ENCODE peak calls at places on chromosomes 4 and X, in ten cellular contexts. One of them, this sample, is unnamed.

GRCh38 chr4:128386761-128387599 is 99.4 kb upstream of the PGRMC2 start:
- DNase-seq in body of pancreas: peak
- DNase-seq in NB4: peak
- DNase-seq in heart left ventricle: peak
- DNase-seq in GM12891: no peak
- DNase-seq in esophagus squamous epithelium: peak
- DNase-seq in A549: peak
- DNase-seq in HCT116: peak
- DNase-seq in GM12892: no peak
- DNase-seq in tibial nerve: peak
- DNase-seq in this sample: peak

GRCh38 chr4:46648088-46648744 is 258.3 kb upstream of the GABRA2 start:
- DNase-seq in body of pancreas: peak
- DNase-seq in NB4: peak
- DNase-seq in heart left ventricle: no peak
- DNase-seq in GM12891: peak
- DNase-seq in esophagus squamous epithelium: no peak
- DNase-seq in A549: peak
- DNase-seq in HCT116: no peak
- DNase-seq in GM12892: no peak
- DNase-seq in tibial nerve: no peak
- DNase-seq in this sample: no peak

GRCh38 chr4:4779486-4779885 is 80.0 kb upstream of the MSX1 start:
- DNase-seq in body of pancreas: no peak
- DNase-seq in NB4: no peak
- DNase-seq in heart left ventricle: no peak
- DNase-seq in GM12891: no peak
- DNase-seq in esophagus squamous epithelium: no peak
- DNase-seq in A549: no peak
- DNase-seq in HCT116: no peak
- DNase-seq in GM12892: no peak
- DNase-seq in tibial nerve: no peak
- DNase-seq in this sample: no peak

GRCh38 chrX:45783002-45783401 is 582.3 kb upstream of the DIPK2B start:
- DNase-seq in body of pancreas: no peak
- DNase-seq in NB4: peak
- DNase-seq in heart left ventricle: no peak
- DNase-seq in GM12891: no peak
- DNase-seq in esophagus squamous epithelium: no peak
- DNase-seq in A549: no peak
- DNase-seq in HCT116: no peak
- DNase-seq in GM12892: no peak
- DNase-seq in tibial nerve: no peak
- DNase-seq in this sample: no peak

GRCh38 chr4:99998062-99998880 is 48.2 kb upstream of the H2AZ1 start:
- DNase-seq in body of pancreas: peak
- DNase-seq in NB4: peak
- DNase-seq in heart left ventricle: no peak
- DNase-seq in GM12891: no peak
- DNase-seq in esophagus squamous epithelium: no peak
- DNase-seq in A549: peak
- DNase-seq in HCT116: peak
- DNase-seq in GM12892: no peak
- DNase-seq in tibial nerve: no peak
- DNase-seq in this sample: no peak

GRCh38 chrX:63738696-63739095 is 46.3 kb downstream of the ARHGEF9 start:
- DNase-seq in body of pancreas: no peak
- DNase-seq in NB4: no peak
- DNase-seq in heart left ventricle: no peak
- DNase-seq in GM12891: no peak
- DNase-seq in esophagus squamous epithelium: no peak
- DNase-seq in A549: no peak
- DNase-seq in HCT116: no peak
- DNase-seq in GM12892: no peak
- DNase-seq in tibial nerve: no peak
- DNase-seq in this sample: no peak

GRCh38 chr4:10172278-10173038 is 55.9 kb upstream of the WDR1 start:
- DNase-seq in body of pancreas: no peak
- DNase-seq in NB4: no peak
- DNase-seq in heart left ventricle: no peak
- DNase-seq in GM12891: no peak
- DNase-seq in esophagus squamous epithelium: no peak
- DNase-seq in A549: no peak
- DNase-seq in HCT116: no peak
- DNase-seq in GM12892: no peak
- DNase-seq in tibial nerve: no peak
- DNase-seq in this sample: no peak

GRCh38 chr4:107978716-107979451 is 10.8 kb upstream of the HADH start:
- DNase-seq in body of pancreas: no peak
- DNase-seq in NB4: no peak
- DNase-seq in heart left ventricle: no peak
- DNase-seq in GM12891: no peak
- DNase-seq in esophagus squamous epithelium: no peak
- DNase-seq in A549: no peak
- DNase-seq in HCT116: no peak
- DNase-seq in GM12892: no peak
- DNase-seq in tibial nerve: no peak
- DNase-seq in this sample: no peak

GRCh38 chrX:144732588-144732987 is 514.7 kb upstream of the SPANXN1 start:
- DNase-seq in body of pancreas: no peak
- DNase-seq in NB4: no peak
- DNase-seq in heart left ventricle: no peak
- DNase-seq in GM12891: no peak
- DNase-seq in esophagus squamous epithelium: no peak
- DNase-seq in A549: no peak
- DNase-seq in HCT116: no peak
- DNase-seq in GM12892: no peak
- DNase-seq in tibial nerve: no peak
- DNase-seq in this sample: no peak

GRCh38 chrX:119398974-119399771 is at the start of gene SLC25A43:
- DNase-seq in body of pancreas: peak
- DNase-seq in NB4: peak
- DNase-seq in heart left ventricle: peak
- DNase-seq in GM12891: peak
- DNase-seq in esophagus squamous epithelium: no peak
- DNase-seq in A549: peak
- DNase-seq in HCT116: no peak
- DNase-seq in GM12892: peak
- DNase-seq in tibial nerve: no peak
- DNase-seq in this sample: no peak

GRCh38 chr4:9703391-9703790 is 78.0 kb upstream of the DRD5 start:
- DNase-seq in body of pancreas: peak
- DNase-seq in NB4: peak
- DNase-seq in heart left ventricle: peak
- DNase-seq in GM12891: peak
- DNase-seq in esophagus squamous epithelium: no peak
- DNase-seq in A549: peak
- DNase-seq in HCT116: peak
- DNase-seq in GM12892: peak
- DNase-seq in tibial nerve: peak
- DNase-seq in this sample: peak

GRCh38 chrX:109841257-109841656 is 108.2 kb upstream of the ACSL4 start:
- DNase-seq in body of pancreas: no peak
- DNase-seq in NB4: no peak
- DNase-seq in heart left ventricle: no peak
- DNase-seq in GM12891: no peak
- DNase-seq in esophagus squamous epithelium: no peak
- DNase-seq in A549: no peak
- DNase-seq in HCT116: no peak
- DNase-seq in GM12892: no peak
- DNase-seq in tibial nerve: no peak
- DNase-seq in this sample: no peak

GRCh38 chrX:3094261-3094660 is 53.0 kb downstream of the ARSF start:
- DNase-seq in body of pancreas: no peak
- DNase-seq in NB4: no peak
- DNase-seq in heart left ventricle: no peak
- DNase-seq in GM12891: no peak
- DNase-seq in esophagus squamous epithelium: no peak
- DNase-seq in A549: peak
- DNase-seq in HCT116: peak
- DNase-seq in GM12892: no peak
- DNase-seq in tibial nerve: no peak
- DNase-seq in this sample: no peak

GRCh38 chr4:156764846-156765245 is 206.8 kb downstream of the PDGFC start:
- DNase-seq in body of pancreas: no peak
- DNase-seq in NB4: no peak
- DNase-seq in heart left ventricle: no peak
- DNase-seq in GM12891: no peak
- DNase-seq in esophagus squamous epithelium: no peak
- DNase-seq in A549: no peak
- DNase-seq in HCT116: no peak
- DNase-seq in GM12892: no peak
- DNase-seq in tibial nerve: no peak
- DNase-seq in this sample: no peak

GRCh38 chr4:88797725-88798124 is 100.1 kb upstream of the NAP1L5 start:
- DNase-seq in body of pancreas: no peak
- DNase-seq in NB4: no peak
- DNase-seq in heart left ventricle: no peak
- DNase-seq in GM12891: no peak
- DNase-seq in esophagus squamous epithelium: no peak
- DNase-seq in A549: no peak
- DNase-seq in HCT116: no peak
- DNase-seq in GM12892: no peak
- DNase-seq in tibial nerve: no peak
- DNase-seq in this sample: no peak

DNA sequence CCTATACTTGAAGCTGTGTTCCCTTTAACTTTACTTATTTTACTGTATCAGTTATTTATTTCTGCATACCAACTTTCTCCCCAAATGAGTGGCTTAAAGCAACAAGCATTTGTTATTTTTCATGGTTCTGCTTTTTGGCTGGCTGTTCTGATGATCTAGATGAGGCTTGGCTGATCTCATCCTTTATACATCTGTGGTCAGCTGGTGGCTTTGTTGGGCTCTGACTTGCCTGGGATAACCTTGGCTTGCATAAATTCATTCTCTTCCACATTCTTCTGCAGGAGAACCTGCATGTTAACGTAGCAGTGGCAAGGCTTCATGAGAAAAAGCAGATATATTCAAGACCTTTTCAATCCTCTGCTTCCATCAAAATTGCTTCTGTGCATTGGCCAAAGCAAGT is 1317.6 kb downstream of the ADGRL3 start:
- DNase-seq in body of pancreas: no peak
- DNase-seq in NB4: no peak
- DNase-seq in heart left ventricle: no peak
- DNase-seq in GM12891: no peak
- DNase-seq in esophagus squamous epithelium: no peak
- DNase-seq in A549: no peak
- DNase-seq in HCT116: no peak
- DNase-seq in GM12892: no peak
- DNase-seq in tibial nerve: no peak
- DNase-seq in this sample: no peak
- TF ChIP-seq POLR2A in body of pancreas: no peak
- TF ChIP-seq POLR2A in NB4: no peak
- TF ChIP-seq POLR2A in heart left ventricle: no peak
- TF ChIP-seq POLR2A in GM12891: no peak
- TF ChIP-seq POLR2A in esophagus squamous epithelium: no peak
- TF ChIP-seq POLR2A in A549: no peak
- TF ChIP-seq POLR2A in HCT116: no peak
- TF ChIP-seq POLR2A in GM12892: no peak
- TF ChIP-seq POLR2A in tibial nerve: no peak
- TF ChIP-seq POLR2A in this sample: no peak

DNA sequence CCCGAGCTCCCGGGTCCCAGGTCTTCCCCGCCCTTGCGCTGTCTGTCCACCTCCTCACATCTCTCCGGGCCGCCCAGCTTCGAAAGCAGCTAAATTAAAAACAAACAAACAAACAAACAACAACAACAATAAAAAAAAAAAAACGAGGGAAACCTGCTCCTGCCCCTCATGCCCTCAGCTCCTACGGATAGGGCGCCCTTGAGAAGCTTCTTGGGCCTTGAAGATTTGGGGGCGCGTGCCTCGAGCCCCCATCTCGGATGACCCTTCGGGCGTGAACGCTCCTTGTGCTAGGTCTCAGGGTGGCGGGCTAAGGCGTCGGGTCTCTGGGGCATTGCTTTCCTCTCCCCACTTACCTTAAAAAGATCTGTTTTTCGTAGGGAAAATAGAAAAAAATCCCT is 696 bp downstream of the NDNF start:
- DNase-seq in body of pancreas: no peak
- DNase-seq in NB4: no peak
- DNase-seq in heart left ventricle: no peak
- DNase-seq in GM12891: no peak
- DNase-seq in esophagus squamous epithelium: no peak
- DNase-seq in A549: no peak
- DNase-seq in HCT116: no peak
- DNase-seq in GM12892: no peak
- DNase-seq in tibial nerve: no peak
- DNase-seq in this sample: no peak
- TF ChIP-seq POLR2A in body of pancreas: no peak
- TF ChIP-seq POLR2A in NB4: no peak
- TF ChIP-seq POLR2A in heart left ventricle: no peak
- TF ChIP-seq POLR2A in GM12891: no peak
- TF ChIP-seq POLR2A in esophagus squamous epithelium: no peak
- TF ChIP-seq POLR2A in A549: no peak
- TF ChIP-seq POLR2A in HCT116: no peak
- TF ChIP-seq POLR2A in GM12892: no peak
- TF ChIP-seq POLR2A in tibial nerve: no peak
- TF ChIP-seq POLR2A in this sample: no peak

DNA sequence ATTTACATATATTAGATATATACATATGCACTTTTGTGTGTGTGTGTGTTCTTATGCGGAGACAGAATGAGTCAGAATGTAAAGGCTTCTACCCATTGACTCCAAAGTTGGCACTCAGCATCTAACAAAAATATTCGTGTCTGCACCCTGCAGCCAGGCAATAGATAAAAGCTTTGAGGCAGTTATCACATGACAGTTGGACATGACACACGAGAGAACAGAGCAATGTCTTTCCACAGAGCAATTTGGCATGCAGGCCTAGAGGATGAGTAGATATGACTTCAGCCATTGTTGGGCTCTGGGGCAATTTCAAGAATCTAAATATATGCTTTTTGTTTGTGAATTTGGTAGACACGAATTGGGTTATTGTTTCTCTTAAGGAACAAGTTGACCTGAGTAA is 391.2 kb downstream of the SLITRK2 start:
- DNase-seq in body of pancreas: no peak
- DNase-seq in NB4: no peak
- DNase-seq in heart left ventricle: no peak
- DNase-seq in GM12891: no peak
- DNase-seq in esophagus squamous epithelium: no peak
- DNase-seq in A549: no peak
- DNase-seq in HCT116: no peak
- DNase-seq in GM12892: no peak
- DNase-seq in tibial nerve: no peak
- DNase-seq in this sample: no peak
- TF ChIP-seq POLR2A in body of pancreas: no peak
- TF ChIP-seq POLR2A in NB4: no peak
- TF ChIP-seq POLR2A in heart left ventricle: no peak
- TF ChIP-seq POLR2A in GM12891: no peak
- TF ChIP-seq POLR2A in esophagus squamous epithelium: no peak
- TF ChIP-seq POLR2A in A549: no peak
- TF ChIP-seq POLR2A in HCT116: no peak
- TF ChIP-seq POLR2A in GM12892: no peak
- TF ChIP-seq POLR2A in tibial nerve: no peak
- TF ChIP-seq POLR2A in this sample: no peak

GRCh38 chr4:173397604-173398003 is 1.3 kb downstream of the SCRG1 start:
- DNase-seq in body of pancreas: no peak
- DNase-seq in NB4: no peak
- DNase-seq in heart left ventricle: no peak
- DNase-seq in GM12891: no peak
- DNase-seq in esophagus squamous epithelium: no peak
- DNase-seq in A549: no peak
- DNase-seq in HCT116: no peak
- DNase-seq in GM12892: no peak
- DNase-seq in tibial nerve: no peak
- DNase-seq in this sample: no peak
- TF ChIP-seq POLR2A in body of pancreas: no peak
- TF ChIP-seq POLR2A in NB4: no peak
- TF ChIP-seq POLR2A in heart left ventricle: no peak
- TF ChIP-seq POLR2A in GM12891: no peak
- TF ChIP-seq POLR2A in esophagus squamous epithelium: no peak
- TF ChIP-seq POLR2A in A549: no peak
- TF ChIP-seq POLR2A in HCT116: no peak
- TF ChIP-seq POLR2A in GM12892: no peak
- TF ChIP-seq POLR2A in tibial nerve: no peak
- TF ChIP-seq POLR2A in this sample: no peak